ENCODE peak calls at places on chromosomes 1 and 21, in six cellular contexts. A, O, D, V, K and F are unnamed samples.

GRCh38 chr1:1032428-1032827 is 12.5 kb downstream of the AGRN start:
- DNase-seq in A (no peak), O (peak), D (no peak), V (no peak), K (no peak), F (peak)

GRCh38 chr1:89254658-89255287 is 17.9 kb downstream of the GBP5 start:
- DNase-seq in A (no peak), O (no peak), D (no peak), V (no peak), K (no peak), F (no peak)

GRCh38 chr1:182555493-182555892 is 33.6 kb downstream of the RNASEL start:
- DNase-seq in A (no peak), O (no peak), D (no peak), V (no peak), K (no peak), F (no peak)

GRCh38 chr1:172646653-172647052 is 12.2 kb upstream of the FASLG start:
- DNase-seq in A (no peak), O (no peak), D (no peak), V (no peak), K (no peak), F (no peak)

GRCh38 chr1:77271851-77272250 is 10.0 kb upstream of the AK5 start:
- DNase-seq in A (no peak), O (no peak), D (no peak), V (no peak), K (no peak), F (no peak)

GRCh38 chr1:160612613-160613218 is 33.4 kb upstream of the CD84 start:
- DNase-seq in A (no peak), O (no peak), D (no peak), V (no peak), K (no peak), F (no peak)

GRCh38 chr1:29636936-29637335 is 400.6 kb downstream of the PTPRU start:
- DNase-seq in A (peak), O (no peak), D (no peak), V (no peak), K (no peak), F (no peak)

GRCh38 chr1:103917771-103918170 is 168.1 kb downstream of the AMY1C start:
- DNase-seq in A (no peak), O (no peak), D (no peak), V (no peak), K (no peak), F (no peak)

GRCh38 chr1:14894811-14895524 is 258.6 kb upstream of the TMEM51 start:
- DNase-seq in A (no peak), O (peak), D (no peak), V (no peak), K (no peak), F (peak)

GRCh38 chr1:61271412-61271789 is 189.0 kb downstream of the NFIA start:
- DNase-seq in A (no peak), O (no peak), D (no peak), V (no peak), K (no peak), F (no peak)

GRCh38 chr1:61839702-61840101 is 97.4 kb downstream of the PATJ start:
- DNase-seq in A (no peak), O (no peak), D (no peak), V (no peak), K (no peak), F (no peak)

GRCh38 chr1:36818771-36819170 is 215.5 kb downstream of the GRIK3 start:
- DNase-seq in A (no peak), O (no peak), D (no peak), V (no peak), K (no peak), F (no peak)

GRCh38 chr21:42833859-42834729 is 45.2 kb downstream of the WDR4 start:
- DNase-seq in A (peak), O (no peak), D (no peak), V (peak), K (no peak), F (no peak)

GRCh38 chr1:54407201-54407956 is 1.2 kb upstream of the SSBP3 start:
- DNase-seq in A (peak), O (peak), D (peak), V (no peak), K (peak), F (peak)
- TF ChIP-seq POLR2A in A (no peak), O (peak), D (peak), V (no peak), K (no peak), F (peak)

GRCh38 chr1:231417503-231417902 is 4.6 kb downstream of the EGLN1 start:
- DNase-seq in A (no peak), O (no peak), D (no peak), V (no peak), K (no peak), F (no peak)
- H3K4me3 ChIP-seq in A (peak), O (no peak), D (no peak), V (peak), K (peak), F (no peak)

DNA sequence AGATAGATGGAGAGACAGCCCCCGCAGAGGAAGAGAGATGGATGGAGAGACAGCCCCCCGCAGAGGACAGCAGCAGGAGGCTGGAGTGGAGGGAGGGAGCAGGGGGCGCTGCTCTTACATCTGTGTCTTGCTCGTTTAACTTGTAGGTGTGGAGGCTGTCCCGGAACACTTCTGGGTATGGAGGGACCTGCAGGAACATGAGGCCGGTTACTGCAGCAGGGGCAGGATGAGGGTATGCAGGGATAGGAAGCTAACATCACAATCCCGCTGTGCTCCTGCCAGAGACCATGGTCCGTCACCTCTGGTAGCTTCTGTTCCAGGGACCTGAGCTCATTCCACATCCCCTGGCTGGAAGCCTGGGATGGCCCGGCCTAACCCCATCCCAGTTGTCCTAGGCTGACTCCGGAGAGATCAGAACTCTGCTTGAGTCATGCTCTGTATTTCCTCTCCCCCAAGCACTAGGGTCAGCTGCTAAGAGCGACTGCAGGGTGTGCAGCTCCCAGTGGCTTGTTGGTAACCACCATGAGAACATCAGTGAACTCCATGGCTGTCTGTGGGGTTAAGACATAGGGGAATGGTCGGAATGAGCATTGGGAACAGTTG is 36.7 kb upstream of the GOLT1A start:
- DNase-seq in A (no peak), O (no peak), D (no peak), V (no peak), K (no peak), F (no peak)
- TF ChIP-seq CTCF in A (no peak), O (no peak), D (no peak), V (no peak), K (no peak), F (no peak)

DNA sequence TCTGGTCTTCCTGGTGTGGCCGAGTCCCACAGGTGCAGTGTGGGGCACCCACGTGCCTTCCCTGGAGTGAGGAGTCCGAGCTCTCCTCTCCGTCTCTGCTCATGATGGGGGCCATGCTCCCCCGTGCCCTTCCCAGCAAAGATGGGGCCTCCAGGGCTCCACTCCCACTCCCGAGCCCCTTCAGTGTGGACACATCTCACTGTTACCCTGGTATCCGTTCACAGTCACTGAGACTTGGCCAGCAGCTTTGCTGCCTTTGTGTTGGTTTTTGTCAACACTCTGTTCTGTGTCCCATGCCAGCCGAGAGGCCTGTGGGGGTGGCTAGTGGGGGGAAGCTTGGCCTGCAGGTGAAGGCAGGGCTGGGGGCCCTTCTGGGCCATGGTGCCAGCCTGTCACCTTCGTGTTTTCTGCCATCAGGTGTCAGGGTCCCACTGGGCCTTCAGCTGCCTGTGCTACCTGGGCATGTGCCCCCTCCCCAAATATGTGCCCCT is 46.9 kb upstream of the POFUT2 start:
- DNase-seq in A (no peak), O (no peak), D (no peak), V (no peak), K (no peak), F (peak)
- TF ChIP-seq POLR2A in A (no peak), O (no peak), D (no peak), V (no peak), K (no peak), F (no peak)

GRCh38 chr1:24556414-24556795 is 518 bp downstream of the NCMAP start:
- DNase-seq in A (no peak), O (no peak), D (no peak), V (no peak), K (no peak), F (no peak)

GRCh38 chr1:24553931-24554330 is 2.0 kb upstream of the NCMAP start:
- DNase-seq in A (no peak), O (no peak), D (no peak), V (no peak), K (no peak), F (no peak)

GRCh38 chr1:24557220-24557619 is 1.3 kb downstream of the NCMAP start:
- DNase-seq in A (no peak), O (no peak), D (no peak), V (no peak), K (no peak), F (no peak)

GRCh38 chr1:24554714-24555113 is 1.2 kb upstream of the NCMAP start:
- DNase-seq in A (no peak), O (no peak), D (no peak), V (no peak), K (no peak), F (no peak)

DNA sequence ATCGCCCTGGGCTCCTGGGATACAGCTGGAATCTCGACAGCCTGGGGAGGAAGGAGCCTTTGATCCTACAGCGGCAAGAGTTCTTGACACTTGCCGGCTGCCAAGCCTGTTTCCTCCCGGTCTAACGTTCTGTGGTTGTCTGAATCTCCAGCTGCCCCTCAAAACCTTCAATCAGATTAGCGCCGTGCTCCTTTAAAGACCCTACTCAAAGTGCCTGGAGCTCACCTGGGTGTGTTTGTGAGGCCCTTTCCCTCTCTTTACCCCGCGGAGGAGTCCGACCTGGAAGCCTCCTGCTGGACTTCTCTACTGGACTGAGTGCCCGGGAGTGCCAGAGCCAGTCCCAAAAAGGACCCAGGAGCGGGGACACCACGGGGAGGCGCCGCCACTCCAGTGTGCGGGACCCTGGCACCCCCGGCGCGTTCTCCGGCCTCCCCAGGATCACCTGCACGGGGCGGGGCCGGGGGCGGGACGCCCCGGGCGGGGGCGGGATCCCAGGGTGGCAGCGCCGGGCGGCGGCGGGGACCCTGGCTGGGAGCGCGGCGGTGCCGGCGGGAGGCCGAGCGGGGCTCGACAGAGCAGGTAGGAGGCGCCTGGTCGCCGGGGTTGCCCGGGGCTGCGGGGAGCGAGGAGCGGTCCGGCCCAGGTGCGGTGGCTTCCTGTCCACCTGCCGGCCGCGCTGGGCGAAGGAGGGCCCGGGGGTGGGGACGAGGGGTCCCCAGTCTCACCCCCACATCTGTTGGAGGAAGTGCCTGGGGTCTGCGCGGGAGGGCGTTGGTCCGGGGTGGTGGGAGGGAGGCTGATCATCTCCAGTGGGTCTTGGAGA is at the start of gene NCMAP:
- DNase-seq in A (peak), O (peak), D (peak), V (no peak), K (no peak), F (peak)
- H3K4me3 ChIP-seq in A (peak), O (peak), D (peak), V (peak), K (peak), F (peak)

DNA sequence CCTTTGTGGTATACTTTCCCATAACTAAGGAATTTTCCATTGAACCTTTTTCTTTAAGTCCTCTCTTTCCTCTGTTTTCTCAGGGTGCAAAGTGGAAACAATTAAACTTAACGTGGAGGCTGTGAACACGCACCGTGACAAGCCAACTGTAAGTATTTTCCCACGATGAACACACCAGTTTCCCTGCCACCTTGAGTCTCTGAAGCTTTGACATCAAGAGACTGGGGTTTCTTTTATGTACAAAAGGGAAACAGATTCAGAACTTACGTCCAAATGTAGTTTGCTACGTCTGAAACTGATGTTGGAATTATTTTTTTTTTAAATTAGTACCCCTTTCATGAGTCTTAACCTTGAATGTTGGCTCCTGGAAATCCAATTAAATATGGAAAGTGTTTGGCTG is 17.2 kb upstream of the C4BPB start:
- DNase-seq in A (no peak), O (no peak), D (no peak), V (no peak), K (no peak), F (no peak)
- TF ChIP-seq CTCF in A (no peak), O (no peak), D (no peak), V (no peak), K (no peak), F (no peak)